ENCODE peak calls at places on chromosome 9, in seven cellular contexts. R is WTC11, N is choroid plexus epithelial cell, W is adrenal gland, I is kidney, J is retinal pigment epithelial cell, E is AG09309. P is an unnamed sample.

GRCh38 chr9:131395027-131395744 is 1.3 kb downstream of the PRRC2B start:
- DNase-seq in I (peak; percentile 70), N (peak; percentile 31), R (peak; percentile 60), W (no peak), E (no peak), J (no peak), P (no peak)

GRCh38 chr9:136016221-136016881 is 55.2 kb upstream of the UBAC1 start:
- DNase-seq in R (no peak), J (no peak), I (peak; percentile 66), E (no peak), W (no peak), N (no peak), P (no peak)

GRCh38 chr9:115209601-115210306 is 91.8 kb upstream of the TNC start:
- DNase-seq in N (peak; percentile 32), J (no peak), I (no peak), E (no peak), R (no peak), W (no peak), P (no peak)

GRCh38 chr9:121751686-121752445 is 100.4 kb downstream of the DAB2IP start:
- DNase-seq in I (peak; percentile 88), N (no peak), E (no peak), R (no peak), J (no peak), W (peak; percentile 57), P (no peak)

GRCh38 chr9:137128158-137129088 is 10.5 kb upstream of the GRIN1 start:
- DNase-seq in N (no peak), J (no peak), R (no peak), E (no peak), W (no peak), I (no peak), P (no peak)

GRCh38 chr9:9091387-9091786 is 1291.8 kb upstream of the DMAC1 start:
- DNase-seq in R (no peak), I (no peak), N (peak; percentile 2), J (no peak), W (no peak), E (no peak), P (no peak)

GRCh38 chr9:14221558-14221957 is 92.4 kb downstream of the NFIB start:
- DNase-seq in R (no peak), W (no peak), J (peak; percentile 97), N (peak; percentile 66), I (no peak), E (peak; percentile 23), P (no peak)

GRCh38 chr9:90642570-90643539 is at the start of gene DIRAS2:
- DNase-seq in J (peak; percentile 16), E (peak; percentile 10), N (peak; percentile 65), R (peak; percentile 78), I (peak; percentile 89), W (peak; percentile 28), P (no peak)

GRCh38 chr9:34125681-34126206 is 754 bp downstream of the DCAF12 start:
- DNase-seq in E (no peak), J (no peak), I (no peak), N (peak; percentile 16), W (no peak), R (peak; percentile 16), P (no peak)

GRCh38 chr9:2634158-2634557 is 12.6 kb downstream of the VLDLR start:
- DNase-seq in W (no peak), I (no peak), R (no peak), J (no peak), E (no peak), N (no peak), P (no peak)

GRCh38 chr9:137180491-137180890 is 7.9 kb downstream of the ANAPC2 start:
- DNase-seq in I (no peak), J (no peak), W (no peak), R (no peak), N (no peak), E (no peak), P (no peak)

GRCh38 chr9:77561321-77562020 is 86.7 kb downstream of the GNA14 start:
- DNase-seq in W (no peak), R (no peak), N (no peak), J (no peak), I (no peak), E (no peak), P (no peak)

GRCh38 chr9:106025449-106025848 is 331.1 kb downstream of the TMEM38B start:
- DNase-seq in R (no peak), N (no peak), I (no peak), J (no peak), W (no peak), E (no peak), P (no peak)
- TF ChIP-seq CTCF in R (no peak), N (no peak), I (no peak), J (no peak), W (no peak), E (no peak), P (no peak)

GRCh38 chr9:12667892-12668291 is 25.3 kb upstream of the TYRP1 start:
- DNase-seq in E (no peak), R (no peak), I (no peak), W (no peak), J (no peak), N (no peak), P (no peak)

DNA sequence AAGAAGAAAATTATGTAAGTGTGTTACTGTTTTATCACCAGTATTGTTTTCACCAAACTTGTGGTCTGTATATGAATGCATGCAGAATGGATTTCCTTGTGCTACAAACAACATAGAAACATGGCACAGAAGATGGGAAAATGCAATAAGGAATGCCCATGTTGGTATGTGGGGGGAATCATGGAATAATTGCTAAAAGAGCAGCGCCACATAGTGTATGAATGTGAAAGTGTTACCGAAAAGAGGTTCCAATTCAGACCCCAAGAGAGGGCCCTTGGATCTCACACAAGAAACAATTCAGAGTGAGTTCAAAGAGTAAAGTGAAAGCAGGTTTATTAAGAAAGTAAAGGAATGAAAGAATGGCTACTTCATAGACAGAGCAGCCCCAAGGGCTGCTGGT is 26.4 kb upstream of the TYRP1 start:
- DNase-seq in E (no peak), W (no peak), J (no peak), N (no peak), R (no peak), I (no peak), P (no peak)
- TF ChIP-seq CTCF in E (peak; percentile 23), W (no peak), J (peak; percentile 16), N (peak; percentile 35), R (no peak), I (no peak), P (no peak)

GRCh38 chr9:69773258-69773657 is 13.4 kb upstream of the PTAR1 start:
- DNase-seq in J (no peak), W (no peak), R (no peak), N (no peak), I (no peak), E (no peak), P (no peak)

GRCh38 chr9:69768101-69768500 is 8.3 kb upstream of the PTAR1 start:
- DNase-seq in E (no peak), I (no peak), R (no peak), N (peak; percentile 42), J (no peak), W (no peak), P (no peak)

GRCh38 chr9:69771775-69772418 is 12.1 kb upstream of the PTAR1 start:
- DNase-seq in N (peak; percentile 53), E (peak; percentile 66), R (no peak), W (no peak), I (no peak), J (peak; percentile 36), P (no peak)

GRCh38 chr9:69768716-69769115 is 8.9 kb upstream of the PTAR1 start:
- DNase-seq in J (no peak), N (peak; percentile 29), I (no peak), R (no peak), W (no peak), E (no peak), P (no peak)
- TF ChIP-seq CTCF in J (no peak), N (no peak), I (no peak), R (no peak), W (no peak), E (no peak), P (no peak)

GRCh38 chr9:88812938-88813670 is 178.2 kb upstream of the S1PR3 start:
- DNase-seq in J (no peak), R (no peak), I (no peak), E (no peak), W (no peak), N (no peak), P (no peak)
- TF ChIP-seq CTCF in J (no peak), R (no peak), I (no peak), E (no peak), W (no peak), N (no peak), P (no peak)

GRCh38 chr9:26863074-26863473 is 29.5 kb downstream of the CAAP1 start:
- DNase-seq in N (peak; percentile 52), W (no peak), R (no peak), I (no peak), E (no peak), J (no peak), P (no peak)
- TF ChIP-seq CTCF in N (peak; percentile 56), W (no peak), R (no peak), I (no peak), E (peak; percentile 26), J (peak; percentile 53), P (no peak)

P was measured in thoracic aorta.